ENCODE peak calls at places on chromosomes 1 and 21, in ten cellular contexts. S, U, J, N, V, C, A, P, O and H are unnamed samples.

GRCh38 chr1:40530735-40531380 is 579 bp upstream of the ZNF684 start:
- DNase-seq in S (no peak), U (no peak), J (no peak), N (no peak), V (no peak), C (no peak), A (no peak), P (no peak), O (no peak), H (peak)

GRCh38 chr1:49686107-49686506 is 337.6 kb downstream of the AGBL4 start:
- DNase-seq in S (no peak), U (no peak), J (no peak), N (no peak), V (no peak), C (no peak), A (no peak), P (no peak), O (no peak), H (no peak)

GRCh38 chr1:246907472-246907871 is 24.3 kb downstream of the AHCTF1 start:
- DNase-seq in S (peak), U (peak), J (no peak), N (peak), V (no peak), C (no peak), A (no peak), P (peak), O (peak), H (peak)

GRCh38 chr1:6485937-6486250 is 5.6 kb downstream of the PLEKHG5 start:
- DNase-seq in S (no peak), U (no peak), J (no peak), N (no peak), V (no peak), C (no peak), A (no peak), P (no peak), O (no peak), H (no peak)

GRCh38 chr1:14441302-14441741 is 157.2 kb upstream of the KAZN start:
- DNase-seq in S (no peak), U (peak), J (no peak), N (no peak), V (no peak), C (no peak), A (no peak), P (no peak), O (no peak), H (no peak)

GRCh38 chr1:2356911-2357845 is 34.2 kb downstream of the MORN1 start:
- DNase-seq in S (no peak), U (no peak), J (no peak), N (no peak), V (no peak), C (no peak), A (no peak), P (no peak), O (no peak), H (no peak)

GRCh38 chr1:2605754-2606003 is 19.1 kb downstream of the PRXL2B start:
- DNase-seq in S (no peak), U (no peak), J (no peak), N (no peak), V (no peak), C (no peak), A (no peak), P (no peak), O (no peak), H (no peak)

GRCh38 chr1:219651993-219652392 is 39.1 kb upstream of the ZC3H11B start:
- DNase-seq in S (no peak), U (no peak), J (no peak), N (no peak), V (no peak), C (no peak), A (no peak), P (no peak), O (no peak), H (no peak)

GRCh38 chr1:197958438-197958837 is 41.3 kb downstream of the LHX9 start:
- DNase-seq in S (no peak), U (no peak), J (no peak), N (no peak), V (no peak), C (no peak), A (no peak), P (no peak), O (peak), H (no peak)

GRCh38 chr1:36517415-36517814 is 34.7 kb upstream of the CSF3R start:
- DNase-seq in S (no peak), U (no peak), J (no peak), N (no peak), V (no peak), C (no peak), A (no peak), P (no peak), O (no peak), H (no peak)

GRCh38 chr1:111471012-111471411 is 2.8 kb upstream of the C1orf162 start:
- DNase-seq in S (peak), U (peak), J (no peak), N (peak), V (peak), C (peak), A (peak), P (no peak), O (no peak), H (no peak)

GRCh38 chr1:31297273-31298247 is 728 bp downstream of the ZCCHC17 start:
- DNase-seq in S (no peak), U (peak), J (no peak), N (peak), V (no peak), C (no peak), A (no peak), P (no peak), O (no peak), H (no peak)

GRCh38 chr1:8018492-8019228 is 7.4 kb downstream of the ERRFI1 start:
- DNase-seq in S (no peak), U (no peak), J (no peak), N (no peak), V (no peak), C (no peak), A (no peak), P (no peak), O (no peak), H (no peak)

GRCh38 chr1:174982971-174983689 is 16.6 kb upstream of the CACYBP start:
- DNase-seq in S (peak), U (peak), J (no peak), N (peak), V (no peak), C (no peak), A (peak), P (peak), O (peak), H (peak)

GRCh38 chr21:27265492-27265891 is 298.6 kb upstream of the ADAMTS5 start:
- DNase-seq in S (no peak), U (no peak), J (no peak), N (no peak), V (no peak), C (no peak), A (no peak), P (no peak), O (no peak), H (no peak)

GRCh38 chr1:203669739-203670138 is 43.1 kb downstream of the ATP2B4 start:
- DNase-seq in S (no peak), U (no peak), J (no peak), N (no peak), V (no peak), C (no peak), A (no peak), P (no peak), O (no peak), H (peak)

GRCh38 chr1:189619682-189620332 is 857.9 kb downstream of the BRINP3 start:
- DNase-seq in S (no peak), U (no peak), J (no peak), N (no peak), V (no peak), C (no peak), A (no peak), P (peak), O (peak), H (no peak)

GRCh38 chr1:145956776-145957442 is 908 bp downstream of the LIX1L start:
- DNase-seq in S (peak), U (peak), J (no peak), N (no peak), V (no peak), C (no peak), A (no peak), P (no peak), O (no peak), H (peak)